ENCODE peak calls at places on chromosomes 12 and 14, in four cellular contexts. O is fibroblast of lung, D is keratinocyte, J is breast epithelium. C is an unnamed sample.

GRCh38 chr12:107778383-107779015 is 4.0 kb downstream of the ASCL4 start:
- DNase-seq in O (no peak), D (no peak), J (no peak), C (no peak)

GRCh38 chr12:10027311-10028099 is 3.0 kb upstream of the CLEC9A start:
- DNase-seq in O (peak), D (no peak), J (no peak), C (no peak)

GRCh38 chr12:111322336-111323250 is 46.3 kb downstream of the PHETA1 start:
- DNase-seq in O (peak), D (no peak), J (no peak), C (no peak)

GRCh38 chr12:26124491-26125450 is at the start of gene BHLHE41:
- DNase-seq in O (peak), D (no peak), J (peak), C (peak)

GRCh38 chr12:131194166-131194565 is 240.5 kb downstream of the ADGRD1 start:
- DNase-seq in O (no peak), D (no peak), J (no peak), C (no peak)

GRCh38 chr14:91303091-91303923 is 58.8 kb upstream of the GPR68 start:
- DNase-seq in O (no peak), D (no peak), J (no peak), C (no peak)

GRCh38 chr12:41604830-41605229 is 416.7 kb downstream of the PDZRN4 start:
- DNase-seq in O (peak), D (no peak), J (no peak), C (no peak)

GRCh38 chr14:38883127-38883526 is 219.9 kb downstream of the SEC23A start:
- DNase-seq in O (no peak), D (no peak), J (no peak), C (no peak)

GRCh38 chr12:121713257-121714155 is 954 bp downstream of the TMEM120B start:
- DNase-seq in O (no peak), D (no peak), J (no peak), C (no peak)

GRCh38 chr12:82124711-82125110 is 233.5 kb downstream of the CCDC59 start:
- DNase-seq in O (peak), D (no peak), J (no peak), C (no peak)

GRCh38 chr12:2101359-2101758 is 48.6 kb downstream of the CACNA1C start:
- DNase-seq in O (no peak), D (no peak), J (no peak), C (no peak)

GRCh38 chr12:88650715-88651114 is 70.4 kb upstream of the KITLG start:
- DNase-seq in O (peak), D (no peak), J (no peak), C (no peak)

GRCh38 chr14:104445086-104445485 is 134.5 kb upstream of the C14orf180 start:
- DNase-seq in O (no peak), D (no peak), J (peak), C (no peak)

GRCh38 chr12:5171701-5172100 is 128.0 kb downstream of the KCNA5 start:
- DNase-seq in O (peak), D (no peak), J (no peak), C (no peak)

GRCh38 chr14:77028384-77029246 is at the start of gene IRF2BPL:
- DNase-seq in O (peak), D (no peak), J (peak), C (peak)

GRCh38 chr12:124075836-124076235 is 102.8 kb downstream of the ZNF664 start:
- DNase-seq in O (no peak), D (no peak), J (no peak), C (no peak)

GRCh38 chr12:25594376-25594775 is 41.3 kb upstream of the LMNTD1 start:
- DNase-seq in O (no peak), D (no peak), J (no peak), C (no peak)

GRCh38 chr12:103547929-103548328 is 39.1 kb upstream of the STAB2 start:
- DNase-seq in O (no peak), D (no peak), J (no peak), C (no peak)

GRCh38 chr14:89543420-89543790 is 126.4 kb upstream of the FOXN3 start:
- DNase-seq in O (peak), D (no peak), J (no peak), C (no peak)

GRCh38 chr14:65940056-65940735 is 527.7 kb downstream of the FUT8 start:
- DNase-seq in O (no peak), D (no peak), J (no peak), C (no peak)

GRCh38 chr14:35669782-35670181 is 135.8 kb downstream of the INSM2 start:
- DNase-seq in O (peak), D (no peak), J (no peak), C (no peak)

GRCh38 chr12:53056901-53057300 is 7.0 kb downstream of the TNS2 start:
- DNase-seq in O (no peak), D (no peak), J (no peak), C (no peak)

GRCh38 chr12:33455096-33455495 is 15.5 kb upstream of the SYT10 start:
- DNase-seq in O (no peak), D (no peak), J (no peak), C (no peak)

GRCh38 chr14:104731925-104732294 is 7.9 kb downstream of the ADSS1 start:
- DNase-seq in O (no peak), D (no peak), J (no peak), C (no peak)

GRCh38 chr12:107948675-107949074 is 174.2 kb downstream of the ASCL4 start:
- DNase-seq in O (no peak), D (no peak), J (no peak), C (no peak)

GRCh38 chr12:54426690-54427089 is 7.6 kb upstream of the ITGA5 start:
- DNase-seq in O (no peak), D (no peak), J (no peak), C (no peak)
- H3K27ac ChIP-seq in O (no peak), D (no peak), J (peak), C (peak)

DNA sequence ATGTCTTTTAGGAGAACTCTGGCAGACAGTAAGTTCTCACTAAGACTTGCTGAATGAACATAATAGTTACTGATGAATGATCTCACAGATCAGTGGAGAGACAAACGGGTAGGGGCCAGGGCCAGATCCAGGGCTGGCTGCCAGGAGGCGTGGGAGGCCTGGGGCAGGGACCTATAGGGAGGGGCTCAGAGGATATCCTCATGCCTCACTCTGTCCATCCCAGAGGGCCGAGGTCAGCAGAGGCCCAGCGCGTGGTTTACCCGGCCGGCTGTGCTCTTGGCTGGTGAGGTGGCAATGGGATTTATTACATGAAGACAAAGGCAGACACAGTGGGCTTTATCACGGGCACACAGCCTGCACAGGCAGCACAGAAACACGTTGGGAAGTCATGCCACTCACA is 85.4 kb downstream of the CHGA start:
- DNase-seq in O (peak), D (no peak), J (no peak), C (no peak)
- H3K27ac ChIP-seq in O (no peak), D (no peak), J (peak), C (peak)

DNA sequence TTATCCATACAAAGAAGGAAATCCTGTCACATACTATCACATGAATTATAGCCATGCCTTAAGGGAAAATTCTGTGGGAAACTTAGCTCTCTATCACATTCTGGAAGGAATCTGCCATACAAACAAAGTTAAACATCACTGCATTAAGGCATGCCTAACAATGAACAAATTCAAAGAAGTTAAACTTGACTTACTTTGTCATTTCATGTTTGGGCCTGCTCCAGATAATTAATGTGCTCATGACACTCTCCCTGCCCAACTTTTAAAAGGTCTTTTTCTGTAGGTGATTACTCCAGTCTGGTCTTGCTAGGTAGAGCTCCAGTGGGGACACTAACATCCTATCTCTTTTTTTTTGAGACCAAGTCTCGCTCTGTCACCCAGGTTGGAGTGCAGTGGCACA is 230.5 kb downstream of the AEBP2 start:
- DNase-seq in O (no peak), D (no peak), J (no peak), C (no peak)
- H3K27ac ChIP-seq in O (no peak), D (no peak), J (no peak), C (no peak)

GRCh38 chr14:69665596-69665995 is 54.2 kb downstream of the SUSD6 start:
- DNase-seq in O (peak), D (no peak), J (no peak), C (no peak)
- H3K27ac ChIP-seq in O (no peak), D (no peak), J (peak), C (peak)

GRCh38 chr12:96434107-96434506 is 33.9 kb upstream of the CDK17 start:
- DNase-seq in O (peak), D (no peak), J (no peak), C (no peak)
- H3K27ac ChIP-seq in O (peak), D (no peak), J (no peak), C (no peak)

GRCh38 chr14:75990297-75990696 is 4.7 kb downstream of the IFT43 start:
- DNase-seq in O (no peak), D (no peak), J (no peak), C (no peak)
- H3K27ac ChIP-seq in O (no peak), D (no peak), J (peak), C (no peak)

GRCh38 chr14:51845811-51846210 is 14.6 kb upstream of the GNG2 start:
- DNase-seq in O (no peak), D (no peak), J (no peak), C (no peak)
- H3K27ac ChIP-seq in O (no peak), D (no peak), J (no peak), C (no peak)

DNA sequence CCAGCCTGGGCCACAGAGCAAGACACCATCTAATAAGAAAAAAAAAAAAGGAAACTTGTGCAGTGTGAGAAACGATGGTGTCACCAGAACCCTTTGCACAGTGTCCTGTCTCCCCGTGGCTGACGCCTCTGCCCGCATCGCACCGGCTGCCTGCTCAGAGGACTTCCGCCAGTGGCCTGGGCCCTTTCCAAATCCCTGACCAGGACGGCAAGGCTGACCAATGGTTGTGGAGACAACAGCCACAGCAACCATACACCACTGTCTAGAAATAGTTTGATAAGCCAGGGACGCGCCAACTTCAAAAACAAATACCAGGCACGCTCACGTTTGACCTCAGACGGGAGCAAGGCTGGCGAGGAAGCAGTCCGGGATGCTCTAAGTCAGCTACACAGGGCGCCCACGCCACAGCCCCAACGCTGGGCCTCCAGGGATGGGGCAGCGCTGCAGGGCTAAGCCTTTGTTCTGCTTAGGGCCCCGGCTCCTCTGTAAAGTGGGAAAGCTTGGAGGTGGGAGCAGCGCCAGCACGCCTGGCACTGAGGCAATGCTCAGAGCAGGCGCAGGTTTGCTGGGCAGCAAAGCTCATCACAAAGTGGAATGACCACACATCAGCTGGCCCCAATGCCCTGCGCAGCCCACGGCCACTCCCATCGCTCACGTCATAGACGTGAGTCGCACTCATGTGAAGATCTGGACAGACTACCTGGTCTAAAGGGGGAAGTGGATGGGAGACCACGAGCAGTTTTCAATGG is 12.5 kb downstream of the PGAM5 start:
- DNase-seq in O (peak), D (no peak), J (no peak), C (no peak)
- H3K27ac ChIP-seq in O (no peak), D (no peak), J (no peak), C (no peak)

C was measured in esophagus squamous epithelium.